ENCODE peak calls at places on chromosomes 11 and 22, in four cellular contexts. F, S, E and Q are unnamed samples.

GRCh38 chr11:65501530-65502273 is 2.9 kb downstream of the MALAT1 start:
- DNase-seq in F (peak; percentile 18), S (no peak), E (peak; percentile 40), Q (no peak)

GRCh38 chr11:76736773-76737495 is 46.2 kb upstream of the TSKU start:
- DNase-seq in F (no peak), S (no peak), E (no peak), Q (no peak)

GRCh38 chr11:83816572-83817187 is 530.5 kb upstream of the CCDC90B start:
- DNase-seq in F (no peak), S (peak; percentile 4), E (no peak), Q (peak; percentile 13)

GRCh38 chr22:21646608-21647590 is 4.8 kb downstream of the SDF2L1 start:
- DNase-seq in F (peak; percentile 78), S (no peak), E (peak; percentile 71), Q (peak; percentile 73)

GRCh38 chr11:41486436-41486835 is 27.0 kb upstream of the LRRC4C start:
- DNase-seq in F (no peak), S (no peak), E (no peak), Q (no peak)

GRCh38 chr11:17548444-17548843 is 1.4 kb downstream of the OTOG start:
- DNase-seq in F (no peak), S (no peak), E (no peak), Q (no peak)

GRCh38 chr11:3853935-3854659 is 1.4 kb upstream of the STIM1 start:
- DNase-seq in F (peak; percentile 45), S (no peak), E (no peak), Q (no peak)

GRCh38 chr22:47446821-47447810 is 684.7 kb downstream of the TBC1D22A start:
- DNase-seq in F (no peak), S (no peak), E (no peak), Q (no peak)

GRCh38 chr11:88174627-88175003 is 628 bp downstream of the RAB38 start:
- DNase-seq in F (peak; percentile 51), S (no peak), E (peak; percentile 29), Q (peak; percentile 15)

GRCh38 chr11:66985508-66986177 is 10.5 kb downstream of the C11orf86 start:
- DNase-seq in F (no peak), S (no peak), E (no peak), Q (no peak)

GRCh38 chr11:111933872-111934271 is 3.3 kb upstream of the DIXDC1 start:
- DNase-seq in F (no peak), S (no peak), E (no peak), Q (no peak)

GRCh38 chr11:129849447-129850130 is 33.9 kb downstream of the TMEM45B start:
- DNase-seq in F (no peak), S (no peak), E (no peak), Q (no peak)

GRCh38 chr11:12518606-12519385 is 141.4 kb downstream of the PARVA start:
- DNase-seq in F (no peak), S (no peak), E (no peak), Q (no peak)

GRCh38 chr22:45001653-45002052 is 8.2 kb downstream of the PHF21B start:
- DNase-seq in F (no peak), S (no peak), E (no peak), Q (no peak)

GRCh38 chr11:35274909-35275807 is 136.2 kb downstream of the CD44 start:
- DNase-seq in F (peak; percentile 64), S (peak; percentile 77), E (no peak), Q (no peak)

GRCh38 chr11:117573326-117573725 is 223.7 kb downstream of the DSCAML1 start:
- DNase-seq in F (peak; percentile 14), S (no peak), E (no peak), Q (no peak)

GRCh38 chr11:34185926-34186841 is 80.8 kb downstream of the NAT10 start:
- DNase-seq in F (no peak), S (no peak), E (no peak), Q (no peak)

GRCh38 chr11:2940166-2940929 is 11.1 kb upstream of the PHLDA2 start:
- DNase-seq in F (no peak), S (no peak), E (no peak), Q (no peak)

GRCh38 chr11:128904872-128905344 is 13.8 kb downstream of the KCNJ5 start:
- DNase-seq in F (no peak), S (no peak), E (no peak), Q (no peak)

GRCh38 chr22:22397292-22397870 is 111.2 kb downstream of the ZNF280B start:
- DNase-seq in F (peak; percentile 46), S (no peak), E (no peak), Q (no peak)

GRCh38 chr22:39214006-39214382 is 30.8 kb downstream of the PDGFB start:
- DNase-seq in F (no peak), S (no peak), E (no peak), Q (no peak)

GRCh38 chr11:123545726-123546125 is 108.7 kb downstream of the SCN3B start:
- DNase-seq in F (no peak), S (no peak), E (no peak), Q (no peak)

GRCh38 chr11:73001615-73002014 is 140.5 kb downstream of the FCHSD2 start:
- DNase-seq in F (no peak), S (no peak), E (no peak), Q (no peak)

GRCh38 chr11:12013771-12014170 is 5.3 kb upstream of the DKK3 start:
- DNase-seq in F (no peak), S (no peak), E (no peak), Q (no peak)

GRCh38 chr11:105582497-105582896 is 27.4 kb upstream of the GRIA4 start:
- DNase-seq in F (no peak), S (no peak), E (no peak), Q (peak; percentile 4)

GRCh38 chr11:2836335-2837095 is 49.1 kb downstream of the CDKN1C start:
- DNase-seq in F (no peak), S (no peak), E (no peak), Q (no peak)

GRCh38 chr22:36349726-36350125 is 38.0 kb downstream of the MYH9 start:
- DNase-seq in F (no peak), S (no peak), E (no peak), Q (peak; percentile 77)

GRCh38 chr11:83680351-83680750 is 394.2 kb upstream of the CCDC90B start:
- DNase-seq in F (no peak), S (no peak), E (no peak), Q (no peak)

GRCh38 chr11:102666331-102666957 is 39.1 kb downstream of the MMP27 start:
- DNase-seq in F (no peak), S (peak; percentile 9), E (no peak), Q (peak; percentile 15)

GRCh38 chr11:57249384-57250319 is 12.6 kb upstream of the APLNR start:
- DNase-seq in F (peak; percentile 63), S (no peak), E (peak; percentile 20), Q (peak; percentile 29)

GRCh38 chr11:124762077-124762623 is at the start of gene ESAM:
- DNase-seq in F (no peak), S (no peak), E (no peak), Q (no peak)

GRCh38 chr11:6574816-6575715 is 28.4 kb downstream of the RRP8 start:
- DNase-seq in F (no peak), S (no peak), E (no peak), Q (no peak)

GRCh38 chr22:31343235-31344191 is 2.6 kb downstream of the PATZ1 start:
- DNase-seq in F (peak; percentile 23), S (no peak), E (no peak), Q (no peak)

GRCh38 chr11:44787981-44788380 is 61.2 kb downstream of the TSPAN18 start:
- DNase-seq in F (no peak), S (no peak), E (no peak), Q (no peak)

GRCh38 chr11:18791175-18792065 is at the start of gene PTPN5:
- DNase-seq in F (no peak), S (no peak), E (no peak), Q (no peak)

GRCh38 chr11:34243620-34244493 is 114.0 kb downstream of the ABTB2 start:
- DNase-seq in F (no peak), S (peak; percentile 89), E (no peak), Q (peak; percentile 45)

GRCh38 chr11:68835328-68835727 is 6.4 kb downstream of the CPT1A start:
- DNase-seq in F (no peak), S (no peak), E (no peak), Q (no peak)
- TF ChIP-seq CTCF in F (no peak), S (no peak), E (no peak), Q (no peak)

GRCh38 chr22:49418341-49418894 is 409.3 kb downstream of the BRD1 start:
- DNase-seq in F (no peak), S (no peak), E (no peak), Q (no peak)

GRCh38 chr22:49418943-49419342 is 408.7 kb downstream of the BRD1 start:
- DNase-seq in F (no peak), S (no peak), E (no peak), Q (no peak)

GRCh38 chr22:49417833-49418232 is 409.8 kb downstream of the BRD1 start:
- DNase-seq in F (no peak), S (no peak), E (no peak), Q (no peak)

GRCh38 chr22:49415219-49415951 is 412.3 kb downstream of the BRD1 start:
- DNase-seq in F (no peak), S (no peak), E (no peak), Q (no peak)

DNA sequence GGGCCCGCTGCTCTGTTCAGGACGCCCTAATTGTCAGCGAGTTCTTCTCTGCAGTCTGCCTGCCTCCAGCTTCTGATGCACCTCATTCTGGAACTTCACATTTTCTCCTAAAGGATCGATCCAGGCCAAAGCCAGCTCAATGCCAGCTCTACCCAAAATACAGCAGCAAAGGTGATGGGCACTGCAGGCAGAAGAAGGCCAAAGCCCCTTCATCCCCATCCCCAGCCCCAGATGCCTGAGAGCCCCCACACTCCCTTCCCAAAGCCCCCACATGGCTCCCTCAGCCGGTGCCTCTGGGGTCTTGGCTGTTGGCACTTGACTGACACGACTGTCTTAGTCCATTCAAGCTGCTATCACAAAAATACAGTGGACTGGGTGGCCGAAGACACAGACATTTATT is 410.3 kb downstream of the BRD1 start:
- DNase-seq in F (no peak), S (no peak), E (no peak), Q (no peak)
- H3K4me3 ChIP-seq in F (no peak overlapping the region), S (no peak overlapping the region), E (no peak overlapping the region), Q (no peak overlapping the region)

GRCh38 chr11:119030329-119031047 is at the start of gene SLC37A4:
- DNase-seq in F (peak; percentile 98), S (peak; percentile 95), E (peak; percentile 89), Q (peak; percentile 95)
- TF ChIP-seq CTCF in F (peak; percentile 92), S (no peak), E (no peak), Q (no peak)

GRCh38 chr22:20241579-20242392 is 26.3 kb downstream of the RTN4R start:
- DNase-seq in F (no peak), S (no peak), E (no peak), Q (no peak)

GRCh38 chr22:20244250-20244648 is 23.9 kb downstream of the RTN4R start:
- DNase-seq in F (no peak), S (no peak), E (no peak), Q (no peak)

GRCh38 chr22:20242393-20243175 is 25.5 kb downstream of the RTN4R start:
- DNase-seq in F (no peak), S (no peak), E (no peak), Q (no peak)

GRCh38 chr22:20243545-20244249 is 24.4 kb downstream of the RTN4R start:
- DNase-seq in F (no peak), S (peak; percentile 23), E (no peak), Q (peak; percentile 22)

DNA sequence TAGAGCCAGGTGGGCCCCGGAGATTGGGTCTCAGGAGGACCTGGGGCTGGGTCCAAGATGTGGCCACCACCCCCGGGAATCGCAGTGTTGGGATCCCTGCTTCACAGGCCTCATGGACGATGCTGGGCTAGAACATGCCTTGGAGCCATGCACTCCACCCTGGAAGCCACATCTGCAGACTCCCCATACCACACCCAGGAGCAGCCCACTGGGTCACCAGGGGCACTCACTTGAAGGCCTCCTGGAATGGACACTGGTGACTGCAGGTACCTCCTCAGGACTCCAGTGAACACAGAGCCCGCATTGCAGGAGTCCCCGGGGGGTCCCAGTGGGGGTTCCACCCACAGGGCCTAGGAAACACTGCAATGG is 25.0 kb downstream of the RTN4R start:
- DNase-seq in F (no peak), S (no peak), E (no peak), Q (no peak)
- H3K4me3 ChIP-seq in F (no peak overlapping the region), S (no peak overlapping the region), E (no peak overlapping the region), Q (no peak overlapping the region)